ENCODE peak calls at places on chromosomes 11 and 22, in seven cellular contexts. K, M, D, P, G, F and W are unnamed samples.

GRCh38 chr11:40185793-40186192 is 1273.7 kb downstream of the LRRC4C start:
- DNase-seq in K (no peak), M (no peak), D (no peak), P (no peak), G (no peak), F (no peak), W (no peak)

GRCh38 chr11:34964610-34965331 is 48.4 kb downstream of the PDHX start:
- DNase-seq in K (no peak), M (no peak), D (no peak), P (no peak), G (no peak), F (no peak), W (no peak)

GRCh38 chr22:25742918-25743708 is 1.1 kb downstream of the MYO18B start:
- DNase-seq in K (no peak), M (no peak), D (no peak), P (no peak), G (no peak), F (no peak), W (no peak)

GRCh38 chr11:102144357-102145342 is 34.4 kb downstream of the YAP1 start:
- DNase-seq in K (no peak), M (peak), D (peak), P (no peak), G (peak), F (no peak), W (peak)

GRCh38 chr11:24155792-24156191 is 341.1 kb upstream of the LUZP2 start:
- DNase-seq in K (no peak), M (no peak), D (no peak), P (no peak), G (no peak), F (no peak), W (peak)

GRCh38 chr11:97610000-97610399 is 1220.2 kb downstream of the JRKL start:
- DNase-seq in K (no peak), M (no peak), D (peak), P (no peak), G (no peak), F (no peak), W (peak)

GRCh38 chr11:65104628-65105027 is 7.0 kb upstream of the TM7SF2 start:
- DNase-seq in K (no peak), M (no peak), D (no peak), P (no peak), G (no peak), F (no peak), W (no peak)

GRCh38 chr11:125261471-125262087 is 97.0 kb downstream of the PKNOX2 start:
- DNase-seq in K (no peak), M (no peak), D (no peak), P (no peak), G (no peak), F (no peak), W (no peak)

GRCh38 chr22:44914026-44914721 is 95.6 kb downstream of the PHF21B start:
- DNase-seq in K (no peak), M (no peak), D (no peak), P (peak), G (no peak), F (no peak), W (no peak)

GRCh38 chr22:44916281-44917231 is 93.2 kb downstream of the PHF21B start:
- DNase-seq in K (no peak), M (no peak), D (no peak), P (peak), G (no peak), F (peak), W (no peak)

GRCh38 chr22:44909241-44909640 is 100.6 kb downstream of the PHF21B start:
- DNase-seq in K (no peak), M (no peak), D (no peak), P (peak), G (no peak), F (no peak), W (no peak)

GRCh38 chr22:44915441-44915840 is 94.4 kb downstream of the PHF21B start:
- DNase-seq in K (no peak), M (no peak), D (no peak), P (peak), G (no peak), F (peak), W (no peak)

GRCh38 chr22:44913198-44913983 is 96.4 kb downstream of the PHF21B start:
- DNase-seq in K (no peak), M (no peak), D (no peak), P (peak), G (no peak), F (peak), W (no peak)
- TF ChIP-seq CTCF in K (no peak), M (no peak), D (no peak), P (no peak), G (no peak), F (no peak), W (no peak)

GRCh38 chr11:612201-612960 is 3.4 kb downstream of the IRF7 start:
- DNase-seq in K (peak), M (no peak), D (peak), P (no peak), G (peak), F (no peak), W (peak)
- TF ChIP-seq CTCF in K (no peak), M (peak), D (peak), P (no peak), G (peak), F (no peak), W (peak)

GRCh38 chr11:120063686-120064340 is 74.1 kb downstream of the TRIM29 start:
- DNase-seq in K (no peak), M (no peak), D (no peak), P (no peak), G (no peak), F (no peak), W (no peak)

GRCh38 chr11:120061036-120061760 is 76.7 kb downstream of the TRIM29 start:
- DNase-seq in K (no peak), M (no peak), D (no peak), P (no peak), G (no peak), F (no peak), W (no peak)

GRCh38 chr11:120061761-120062560 is 76.0 kb downstream of the TRIM29 start:
- DNase-seq in K (no peak), M (peak), D (no peak), P (no peak), G (no peak), F (no peak), W (no peak)

GRCh38 chr11:120064341-120064740 is 73.6 kb downstream of the TRIM29 start:
- DNase-seq in K (no peak), M (no peak), D (no peak), P (no peak), G (no peak), F (no peak), W (no peak)

GRCh38 chr11:120062561-120062930 is 75.4 kb downstream of the TRIM29 start:
- DNase-seq in K (no peak), M (no peak), D (no peak), P (no peak), G (no peak), F (no peak), W (no peak)
- TF ChIP-seq CTCF in K (no peak), M (no peak), D (no peak), P (no peak), G (no peak), F (no peak), W (no peak)

DNA sequence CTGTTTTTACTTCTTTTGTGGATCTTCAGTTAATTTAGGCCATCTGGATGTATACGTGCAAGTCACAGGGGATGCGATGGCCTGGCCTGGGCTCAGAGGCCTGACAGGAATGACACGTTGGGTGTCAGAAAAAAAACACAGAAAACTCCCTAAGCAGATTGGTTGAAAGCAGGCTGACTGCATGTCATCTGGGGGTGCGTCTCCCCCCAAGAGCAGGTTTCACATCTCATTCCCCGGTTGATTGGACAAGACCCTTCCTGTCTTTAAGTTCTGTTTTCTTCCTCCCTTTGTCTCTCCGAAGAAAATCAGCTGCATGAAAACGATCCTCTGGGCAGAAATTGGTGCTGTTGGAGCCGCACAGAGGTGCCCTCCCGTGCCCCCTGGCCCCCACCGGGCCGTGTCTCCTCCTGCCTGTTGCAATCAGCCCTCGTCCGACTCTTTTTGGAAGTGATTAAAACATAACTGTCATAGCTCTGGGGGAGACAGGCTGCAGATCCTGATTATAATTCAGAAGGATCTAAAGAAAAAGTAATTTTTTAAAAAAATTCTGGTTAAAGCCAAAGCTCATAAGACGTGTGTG is 71.8 kb upstream of the PARVG start:
- DNase-seq in K (no peak), M (no peak), D (no peak), P (peak), G (peak), F (no peak), W (no peak)
- TF ChIP-seq CTCF in K (no peak), M (no peak), D (no peak), P (no peak), G (no peak), F (no peak), W (no peak)

DNA sequence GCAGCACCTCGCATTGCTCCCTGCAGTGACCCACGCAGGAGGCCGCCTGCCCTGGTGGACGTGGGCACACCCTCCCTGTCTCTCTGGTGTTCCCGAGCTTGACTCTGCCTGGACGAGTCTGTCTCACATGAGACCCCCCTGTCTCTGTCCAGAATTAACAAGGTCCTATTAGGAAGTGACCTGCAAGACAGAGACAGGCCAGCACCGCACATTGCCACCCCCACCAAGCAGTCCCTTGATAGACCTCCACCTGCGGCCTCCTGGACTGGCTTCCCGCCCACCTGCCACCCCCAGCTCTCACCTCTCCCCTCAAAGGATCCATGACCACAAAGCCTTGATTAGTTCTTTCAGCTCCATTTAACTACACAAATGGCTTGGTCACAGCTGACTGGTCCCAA is 11.4 kb downstream of the SPATA19 start:
- DNase-seq in K (no peak), M (no peak), D (no peak), P (peak), G (no peak), F (no peak), W (no peak)
- TF ChIP-seq CTCF in K (no peak), M (no peak), D (no peak), P (no peak), G (no peak), F (no peak), W (no peak)

GRCh38 chr22:19344420-19344819 is 52.9 kb upstream of the CLTCL1 start:
- DNase-seq in K (no peak), M (no peak), D (no peak), P (no peak), G (no peak), F (no peak), W (no peak)
- TF ChIP-seq CTCF in K (no peak), M (no peak), D (no peak), P (no peak), G (no peak), F (no peak), W (no peak)